ENCODE peak calls at places on chromosomes 7 and 10, in seven cellular contexts. Y is Panc1, S is fibroblast of lung, C is hepatocyte, P is neural progenitor cell, M is stomach, A is uterus. B is an unnamed sample.

GRCh38 chr10:49161411-49161997 is 26.7 kb downstream of the TMEM273 start:
- DNase-seq in P (peak; percentile 49), A (no peak), Y (no peak), M (no peak), C (peak; percentile 45), S (peak; percentile 72), B (no peak)

GRCh38 chr7:13068032-13068431 is 380.6 kb downstream of the ARL4A start:
- DNase-seq in C (no peak), S (no peak), Y (no peak), M (no peak), A (no peak), P (no peak), B (no peak)

GRCh38 chr10:101940916-101941315 is 97.3 kb upstream of the KCNIP2 start:
- DNase-seq in P (no peak), M (no peak), C (no peak), Y (no peak), A (no peak), S (no peak), B (no peak)

GRCh38 chr7:156639426-156640256 is 933 bp upstream of the RNF32 start:
- DNase-seq in A (no peak), M (no peak), C (no peak), S (peak; percentile 8), Y (no peak), P (peak; percentile 10), B (no peak)

GRCh38 chr10:102624094-102624493 is 20.2 kb upstream of the TRIM8 start:
- DNase-seq in S (no peak), C (no peak), Y (no peak), A (no peak), P (no peak), M (no peak), B (no peak)

GRCh38 chr10:116055252-116055918 is 217.6 kb downstream of the GFRA1 start:
- DNase-seq in S (no peak), M (no peak), A (no peak), P (no peak), C (no peak), Y (no peak), B (peak; percentile 50)

GRCh38 chr10:60549686-60550085 is 160.0 kb upstream of the ANK3 start:
- DNase-seq in P (no peak), A (no peak), Y (no peak), S (peak; percentile 27), M (no peak), C (peak; percentile 15), B (no peak)

GRCh38 chr7:102874166-102874829 is 38.5 kb upstream of the LRRC17 start:
- DNase-seq in M (no peak), C (peak; percentile 36), S (peak; percentile 89), P (no peak), A (no peak), Y (peak; percentile 71), B (no peak)

GRCh38 chr10:117166420-117167345 is 28.6 kb upstream of the VAX1 start:
- DNase-seq in M (no peak), S (no peak), P (no peak), C (peak; percentile 32), A (no peak), Y (no peak), B (no peak)

GRCh38 chr10:100838986-100839385 is 73.8 kb upstream of the SLF2 start:
- DNase-seq in P (no peak), S (no peak), Y (no peak), C (no peak), A (no peak), M (no peak), B (no peak)

GRCh38 chr7:155752756-155753445 is 59.4 kb downstream of the SHH start:
- DNase-seq in C (no peak), M (no peak), Y (no peak), P (no peak), S (no peak), A (no peak), B (no peak)

GRCh38 chr7:21108182-21108581 is 319.7 kb upstream of the SP4 start:
- DNase-seq in M (peak; percentile 58), P (peak; percentile 11), A (no peak), S (no peak), C (peak; percentile 41), Y (no peak), B (no peak)

GRCh38 chr10:114179148-114179547 is at the start of gene TDRD1:
- DNase-seq in Y (no peak), A (no peak), M (no peak), C (no peak), S (no peak), P (no peak), B (no peak)

GRCh38 chr7:84123903-84124573 is 70.6 kb downstream of the SEMA3A start:
- DNase-seq in A (no peak), M (no peak), S (peak; percentile 41), P (peak; percentile 28), C (no peak), Y (peak; percentile 22), B (no peak)

GRCh38 chr7:138926241-138926612 is 55.0 kb downstream of the KIAA1549 start:
- DNase-seq in P (no peak), M (no peak), Y (no peak), A (no peak), S (no peak), C (no peak), B (no peak)

GRCh38 chr10:77869626-77870420 is 56.7 kb downstream of the DLG5 start:
- DNase-seq in C (no peak), S (peak; percentile 34), Y (no peak), A (no peak), P (no peak), M (no peak), B (no peak)

GRCh38 chr7:108057951-108058391 is 55.0 kb upstream of the LAMB1 start:
- DNase-seq in C (no peak), A (peak; percentile 23), S (peak; percentile 51), M (no peak), Y (no peak), P (no peak), B (no peak)

GRCh38 chr7:115086146-115086841 is 164.4 kb downstream of the MDFIC start:
- DNase-seq in A (no peak), M (no peak), S (no peak), Y (no peak), C (no peak), P (no peak), B (no peak)

GRCh38 chr7:79529896-79530235 is 76.4 kb upstream of the MAGI2 start:
- DNase-seq in M (no peak), S (no peak), Y (no peak), P (no peak), C (no peak), A (no peak), B (no peak)

GRCh38 chr10:118793545-118793944 is 38.8 kb upstream of the CACUL1 start:
- DNase-seq in Y (no peak), S (no peak), M (no peak), C (no peak), A (no peak), P (no peak), B (no peak)

GRCh38 chr10:109898666-109899577 is 24.4 kb downstream of the XPNPEP1 start:
- DNase-seq in S (peak; percentile 56), A (no peak), C (no peak), M (no peak), Y (no peak), P (no peak), B (no peak)

GRCh38 chr10:109895848-109896247 is 27.5 kb downstream of the XPNPEP1 start:
- DNase-seq in P (no peak), Y (no peak), A (no peak), S (no peak), M (no peak), C (no peak), B (no peak)

GRCh38 chr10:109895095-109895818 is 28.1 kb downstream of the XPNPEP1 start:
- DNase-seq in P (no peak), A (no peak), C (no peak), Y (no peak), S (peak; percentile 51), M (peak; percentile 36), B (peak; percentile 69)

GRCh38 chr10:109899578-109900355 is 23.5 kb downstream of the XPNPEP1 start:
- DNase-seq in P (no peak), C (no peak), S (peak; percentile 47), M (no peak), A (peak; percentile 83), Y (no peak), B (no peak)

GRCh38 chr10:109898007-109898406 is 25.3 kb downstream of the XPNPEP1 start:
- DNase-seq in Y (no peak), M (no peak), C (no peak), P (no peak), A (no peak), S (no peak), B (no peak)
- H3K4me1 ChIP-seq in Y (no peaks in the 10 kb centered on the region), M (peaks cover 68% of the 10 kb centered on the region), C (peaks cover 14% of the 10 kb centered on the region), P (peaks cover 21% of the 10 kb centered on the region), A (peaks cover 7% of the 10 kb centered on the region), S (peaks cover 15% of the 10 kb centered on the region), B (peaks cover 62% of the 10 kb centered on the region)

DNA sequence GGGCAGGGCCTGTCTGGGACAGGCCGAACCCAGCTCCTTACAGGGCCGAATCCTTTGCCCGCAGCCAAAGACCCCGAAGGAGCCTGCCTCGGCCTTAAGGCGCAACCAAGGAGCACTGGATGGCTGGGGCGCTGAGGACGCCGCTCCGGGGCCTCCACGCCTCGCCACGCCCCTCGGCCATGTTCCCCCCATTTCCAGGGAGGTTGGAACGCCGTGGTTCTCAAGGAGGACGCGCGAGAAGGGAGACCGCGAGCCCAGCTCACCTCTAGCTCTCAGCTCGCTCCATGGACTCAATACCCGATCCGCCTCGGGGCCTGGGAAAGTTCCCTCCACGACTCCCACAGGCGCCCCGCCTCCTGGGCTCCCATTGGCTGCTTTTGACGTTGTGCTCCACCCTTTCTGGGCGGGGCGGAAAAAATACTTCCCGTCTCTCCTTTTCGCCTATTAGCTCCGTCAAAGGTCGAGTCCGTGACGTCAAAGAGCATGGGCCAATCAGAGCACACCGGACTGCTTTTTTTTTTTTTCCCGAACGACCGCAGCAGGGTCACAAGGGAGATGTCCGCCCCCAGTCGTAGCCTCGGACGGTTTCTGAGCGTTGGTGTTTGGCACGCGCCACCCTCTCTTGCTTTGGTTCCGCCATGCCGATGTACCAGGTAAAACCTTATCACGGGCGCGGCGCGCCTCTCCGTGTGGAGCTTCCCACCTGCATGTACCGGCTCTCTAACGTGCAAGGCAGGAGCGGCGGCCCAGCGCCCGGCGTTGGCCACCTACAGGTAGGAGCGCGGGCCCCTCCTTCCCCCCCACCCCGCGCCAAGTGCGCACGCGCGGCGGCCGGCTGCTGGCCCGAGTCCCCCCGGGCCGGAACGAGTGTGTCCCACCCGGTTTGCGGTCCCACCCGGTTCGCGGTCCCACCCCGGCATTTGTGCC is 305.7 kb downstream of the TYW1 start:
- DNase-seq in A (peak; percentile 100), P (peak; percentile 99), M (peak; percentile 99), C (peak; percentile 99), S (peak; percentile 99), Y (peak; percentile 99), B (peak; percentile 99)
- TF ChIP-seq CTCF in A (peak; percentile 41), P (peak; percentile 46), M (peak; percentile 11), C (peak; percentile 36), S (peak; percentile 21), Y (no peak), B (peak; percentile 45)

DNA sequence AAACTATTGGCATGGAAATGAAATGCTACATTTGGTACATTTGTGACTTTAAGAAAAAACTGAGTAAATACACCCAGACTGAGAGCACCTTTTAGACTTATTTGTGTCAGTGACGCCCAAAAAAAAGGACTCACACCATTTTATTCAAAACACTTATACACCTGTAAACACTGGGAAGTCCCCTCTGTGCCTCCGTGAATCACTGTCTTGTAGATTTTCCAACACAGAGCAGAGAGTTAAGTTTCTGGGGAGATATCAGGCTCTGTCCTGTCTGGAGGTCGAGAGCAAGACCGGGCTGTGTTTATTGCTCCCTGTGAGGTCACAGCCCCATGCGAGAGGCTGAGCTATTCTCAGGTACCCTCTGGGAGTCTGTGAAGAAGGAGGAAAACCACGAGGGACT is 60.7 kb upstream of the TM9SF3 start:
- DNase-seq in C (no peak), M (no peak), Y (no peak), S (no peak), A (no peak), P (no peak), B (no peak)
- H3K27ac ChIP-seq in C (no peak overlapping the region), M (peak overlapping the region; percentile 52), Y (no peak overlapping the region), S (no peak overlapping the region), A (no peak overlapping the region), P (no peak overlapping the region), B (no peak overlapping the region)

GRCh38 chr7:3649250-3649649 is 348.2 kb downstream of the SDK1 start:
- DNase-seq in M (no peak), A (no peak), S (peak; percentile 20), C (no peak), P (no peak), Y (no peak), B (no peak)
- H3K4me1 ChIP-seq in M (no peaks in the 10 kb centered on the region), A (no peaks in the 10 kb centered on the region), S (no peaks in the 10 kb centered on the region), C (no peaks in the 10 kb centered on the region), P (no peaks in the 10 kb centered on the region), Y (peaks cover 4% of the 10 kb centered on the region), B (no peaks in the 10 kb centered on the region)

B was measured in psoas muscle.